ENCODE peak calls at places on chromosome 2, in four cellular contexts. O, C, Z and Q are unnamed samples.

GRCh38 chr2:212145111-212145510 is 393.5 kb downstream of the ERBB4 start:
- DNase-seq in O (no peak), Z (no peak), C (peak; percentile 6), Q (no peak)

GRCh38 chr2:241271641-241272297 is 43.7 kb downstream of the HDLBP start:
- DNase-seq in C (peak; percentile 75), O (peak; percentile 71), Z (peak; percentile 25), Q (no peak)

GRCh38 chr2:210309546-210310233 is 5.3 kb downstream of the MYL1 start:
- DNase-seq in Z (no peak), C (no peak), O (no peak), Q (no peak)

GRCh38 chr2:46705663-46706062 is 209.9 kb downstream of the MCFD2 start:
- DNase-seq in O (no peak), Z (no peak), C (no peak), Q (no peak)

GRCh38 chr2:120469486-120469885 is 123.5 kb downstream of the INHBB start:
- DNase-seq in O (no peak), Z (no peak), C (no peak), Q (no peak)

GRCh38 chr2:138689705-138690104 is 90.5 kb downstream of the NXPH2 start:
- DNase-seq in Z (no peak), C (peak; percentile 82), O (no peak), Q (no peak)

GRCh38 chr2:108161298-108161697 is 78.5 kb upstream of the SULT1C3 start:
- DNase-seq in O (no peak), C (no peak), Z (no peak), Q (no peak)

GRCh38 chr2:104890092-104890393 is 36.1 kb downstream of the POU3F3 start:
- DNase-seq in O (no peak), Z (no peak), C (no peak), Q (no peak)

GRCh38 chr2:39099820-39100728 is 20.8 kb downstream of the SOS1 start:
- DNase-seq in O (no peak), C (peak; percentile 75), Z (no peak), Q (no peak)

GRCh38 chr2:96762529-96763253 is 2.0 kb downstream of the CNNM4 start:
- DNase-seq in C (no peak), Z (no peak), O (no peak), Q (no peak)

GRCh38 chr2:203532957-203533695 is 2.0 kb downstream of the RAPH1 start:
- DNase-seq in O (no peak), Z (no peak), C (peak; percentile 17), Q (no peak)

GRCh38 chr2:42848270-42848669 is 55.9 kb upstream of the HAAO start:
- DNase-seq in C (no peak), Z (no peak), O (no peak), Q (no peak)

GRCh38 chr2:160282063-160282580 is 82.0 kb upstream of the ITGB6 start:
- DNase-seq in Z (no peak), O (no peak), C (peak; percentile 47), Q (no peak)

GRCh38 chr2:39523308-39524044 is 86.4 kb upstream of the MAP4K3 start:
- DNase-seq in Z (no peak), O (no peak), C (peak; percentile 83), Q (no peak)